ENCODE peak calls at places on chromosomes 11 and 22, in eight cellular contexts. Z, T, W, E, X, H, S and J are unnamed samples.

GRCh38 chr22:19603767-19604166 is 79.6 kb upstream of the CLDN5 start:
- DNase-seq in Z (peak), T (no peak), W (no peak), E (no peak), X (no peak), H (no peak), S (no peak), J (no peak)

GRCh38 chr11:70498976-70499801 is 100.9 kb downstream of the CTTN start:
- DNase-seq in Z (no peak), T (no peak), W (no peak), E (no peak), X (no peak), H (no peak), S (no peak), J (no peak)

GRCh38 chr11:118742304-118742703 is 48.7 kb downstream of the DDX6 start:
- DNase-seq in Z (no peak), T (no peak), W (no peak), E (no peak), X (peak), H (no peak), S (no peak), J (no peak)

GRCh38 chr22:46931414-46931813 is 169.0 kb downstream of the TBC1D22A start:
- DNase-seq in Z (peak), T (no peak), W (no peak), E (no peak), X (peak), H (peak), S (no peak), J (no peak)

GRCh38 chr11:79413258-79413657 is 27.6 kb downstream of the TENM4 start:
- DNase-seq in Z (peak), T (peak), W (no peak), E (no peak), X (peak), H (peak), S (no peak), J (peak)

GRCh38 chr22:37193629-37194191 is 5.7 kb upstream of the C1QTNF6 start:
- DNase-seq in Z (no peak), T (no peak), W (no peak), E (no peak), X (peak), H (peak), S (no peak), J (no peak)

GRCh38 chr11:47236482-47236881 is 12.1 kb downstream of the ACP2 start:
- DNase-seq in Z (no peak), T (peak), W (no peak), E (no peak), X (peak), H (no peak), S (no peak), J (no peak)

GRCh38 chr11:14112721-14113120 is 150.2 kb downstream of the SPON1 start:
- DNase-seq in Z (no peak), T (no peak), W (no peak), E (no peak), X (no peak), H (no peak), S (peak), J (no peak)

GRCh38 chr11:77497368-77497767 is 23.5 kb upstream of the PAK1 start:
- DNase-seq in Z (no peak), T (no peak), W (no peak), E (no peak), X (no peak), H (no peak), S (no peak), J (no peak)

GRCh38 chr11:21472256-21472655 is 720.6 kb upstream of the ANO5 start:
- DNase-seq in Z (no peak), T (no peak), W (no peak), E (no peak), X (no peak), H (peak), S (no peak), J (peak)

GRCh38 chr11:66547662-66548009 is 933 bp downstream of the ACTN3 start:
- DNase-seq in Z (no peak), T (no peak), W (no peak), E (no peak), X (no peak), H (no peak), S (no peak), J (no peak)

GRCh38 chr11:9072790-9073189 is 18.6 kb downstream of the SCUBE2 start:
- DNase-seq in Z (no peak), T (peak), W (no peak), E (no peak), X (no peak), H (no peak), S (no peak), J (no peak)

GRCh38 chr11:127345819-127346459 is 345.4 kb upstream of the KIRREL3 start:
- DNase-seq in Z (peak), T (peak), W (no peak), E (peak), X (peak), H (peak), S (peak), J (no peak)

GRCh38 chr11:116829525-116830183 is at the start of gene APOC3:
- DNase-seq in Z (peak), T (peak), W (no peak), E (no peak), X (peak), H (no peak), S (no peak), J (no peak)

GRCh38 chr11:100709233-100709999 is 22.3 kb downstream of the ARHGAP42 start:
- DNase-seq in Z (no peak), T (no peak), W (no peak), E (no peak), X (peak), H (peak), S (no peak), J (no peak)

GRCh38 chr11:66157182-66157864 is 87.3 kb downstream of the PACS1 start:
- DNase-seq in Z (no peak), T (no peak), W (no peak), E (no peak), X (peak), H (no peak), S (no peak), J (no peak)

GRCh38 chr11:61294717-61295595 is at the start of gene VWCE:
- DNase-seq in Z (peak), T (peak), W (peak), E (peak), X (peak), H (peak), S (peak), J (no peak)

GRCh38 chr11:109511598-109511997 is 89.6 kb downstream of the C11orf87 start:
- DNase-seq in Z (no peak), T (no peak), W (no peak), E (no peak), X (no peak), H (peak), S (no peak), J (no peak)

GRCh38 chr11:86355256-86355655 is 19.4 kb upstream of the CCDC81 start:
- DNase-seq in Z (no peak), T (no peak), W (no peak), E (no peak), X (no peak), H (no peak), S (no peak), J (no peak)

GRCh38 chr11:46658259-46658658 is 40.9 kb downstream of the ATG13 start:
- DNase-seq in Z (no peak), T (no peak), W (no peak), E (no peak), X (peak), H (no peak), S (no peak), J (no peak)

GRCh38 chr22:50286275-50286674 is 16.1 kb upstream of the MAPK11 start:
- DNase-seq in Z (no peak), T (no peak), W (no peak), E (no peak), X (no peak), H (no peak), S (no peak), J (no peak)

GRCh38 chr22:40703174-40703573 is 23.9 kb downstream of the MCHR1 start:
- DNase-seq in Z (no peak), T (no peak), W (no peak), E (no peak), X (no peak), H (no peak), S (no peak), J (no peak)

GRCh38 chr11:58675344-58676155 is 53.1 kb downstream of the CNTF start:
- DNase-seq in Z (peak), T (peak), W (peak), E (peak), X (peak), H (peak), S (peak), J (no peak)

GRCh38 chr11:117421041-117421440 is 93.4 kb downstream of the CEP164 start:
- DNase-seq in Z (no peak), T (no peak), W (no peak), E (no peak), X (no peak), H (no peak), S (no peak), J (no peak)

GRCh38 chr11:8011981-8012444 is 24.9 kb downstream of the EIF3F start:
- DNase-seq in Z (peak), T (no peak), W (no peak), E (no peak), X (peak), H (peak), S (no peak), J (no peak)

GRCh38 chr11:117870176-117870952 is 6.1 kb downstream of the FXYD6 start:
- DNase-seq in Z (peak), T (peak), W (no peak), E (no peak), X (no peak), H (peak), S (peak), J (no peak)

GRCh38 chr22:19890502-19891349 is 36.1 kb upstream of the GNB1L start:
- DNase-seq in Z (no peak), T (peak), W (no peak), E (no peak), X (no peak), H (no peak), S (no peak), J (no peak)

GRCh38 chr11:113764522-113764921 is 9.0 kb downstream of the ZW10 start:
- DNase-seq in Z (no peak), T (no peak), W (no peak), E (no peak), X (no peak), H (no peak), S (no peak), J (no peak)

GRCh38 chr11:132943325-132943736 is 589.0 kb downstream of the OPCML start:
- DNase-seq in Z (no peak), T (no peak), W (no peak), E (no peak), X (no peak), H (peak), S (no peak), J (no peak)

GRCh38 chr11:128796275-128796674 is 70.8 kb downstream of the KCNJ1 start:
- DNase-seq in Z (no peak), T (no peak), W (no peak), E (no peak), X (peak), H (peak), S (no peak), J (no peak)

GRCh38 chr22:16970446-16970845 is 37.6 kb downstream of the GAB4 start:
- DNase-seq in Z (no peak), T (no peak), W (no peak), E (no peak), X (no peak), H (no peak), S (no peak), J (no peak)

GRCh38 chr22:29306830-29307657 is 594 bp downstream of the GAS2L1 start:
- DNase-seq in Z (peak), T (peak), W (peak), E (peak), X (peak), H (peak), S (peak), J (no peak)
- TF ChIP-seq CTCF in Z (no peak), T (peak), W (no peak), E (no peak), X (no peak), H (no peak), S (peak), J (no peak)

GRCh38 chr22:49052023-49052538 is 775.6 kb downstream of the BRD1 start:
- DNase-seq in Z (no peak), T (no peak), W (peak), E (no peak), X (no peak), H (no peak), S (no peak), J (no peak)
- H3K4me3 ChIP-seq in Z (no peak), T (no peak), W (peak), E (peak), X (no peak), H (no peak), S (peak), J (peak)

DNA sequence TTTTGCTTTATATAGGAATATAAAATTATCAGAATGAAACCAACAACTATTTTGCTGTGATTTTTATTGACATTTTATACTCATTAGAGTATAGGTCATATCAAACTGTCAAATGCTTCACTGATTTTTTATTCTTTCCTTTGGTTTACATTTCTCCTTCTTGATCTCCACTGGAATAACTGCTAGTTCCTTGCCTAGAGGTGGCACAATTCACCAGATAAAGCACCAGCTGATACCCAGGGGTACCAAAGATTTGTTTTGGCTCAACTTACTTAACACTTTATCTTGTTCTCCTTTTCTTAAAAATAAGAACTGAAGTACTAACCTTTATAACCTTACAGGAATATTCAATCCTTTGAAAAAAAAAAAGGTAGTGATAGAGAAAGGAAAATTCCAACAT is 725.1 kb upstream of the CHORDC1 start:
- DNase-seq in Z (no peak), T (no peak), W (no peak), E (no peak), X (no peak), H (no peak), S (no peak), J (no peak)
- TF ChIP-seq CTCF in Z (no peak), T (no peak), W (no peak), E (no peak), X (no peak), H (no peak), S (no peak), J (peak)

DNA sequence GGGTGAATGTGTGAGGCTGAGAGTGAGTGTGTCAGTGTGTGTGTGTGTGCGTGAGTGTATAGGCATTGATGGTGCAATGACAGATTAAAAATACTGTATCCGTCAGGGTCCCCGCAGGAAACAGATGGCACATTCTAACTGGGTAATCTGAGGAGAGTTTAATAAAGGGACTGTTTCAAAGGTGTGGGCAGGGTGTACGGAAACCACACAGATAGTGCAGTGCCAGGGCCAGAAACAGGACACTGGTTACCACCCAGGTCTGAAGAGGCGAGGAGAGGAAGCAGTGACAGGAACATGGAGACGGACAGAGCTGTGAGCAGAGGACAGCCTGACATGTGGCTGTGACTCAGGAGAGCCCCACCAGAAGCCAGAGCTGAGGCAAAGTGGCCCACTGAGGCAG is 16.5 kb downstream of the P2RX3 start:
- DNase-seq in Z (no peak), T (no peak), W (no peak), E (no peak), X (no peak), H (no peak), S (no peak), J (no peak)
- H3K4me3 ChIP-seq in Z (no peak), T (no peak), W (no peak), E (no peak), X (no peak), H (no peak), S (no peak), J (no peak)

GRCh38 chr22:42270512-42271190 is at the start of gene TCF20:
- DNase-seq in Z (peak), T (peak), W (peak), E (peak), X (peak), H (peak), S (peak), J (no peak)

GRCh38 chr22:42268852-42269406 is 1.5 kb downstream of the TCF20 start:
- DNase-seq in Z (no peak), T (peak), W (no peak), E (no peak), X (no peak), H (no peak), S (no peak), J (no peak)

GRCh38 chr22:42270178-42270511 is 308 bp downstream of the TCF20 start:
- DNase-seq in Z (no peak), T (no peak), W (no peak), E (no peak), X (no peak), H (no peak), S (no peak), J (no peak)

GRCh38 chr22:42271191-42271813 is 849 bp upstream of the TCF20 start:
- DNase-seq in Z (no peak), T (no peak), W (no peak), E (no peak), X (no peak), H (no peak), S (no peak), J (no peak)

GRCh38 chr22:42269407-42270177 is 861 bp downstream of the TCF20 start:
- DNase-seq in Z (peak), T (peak), W (peak), E (peak), X (peak), H (peak), S (peak), J (no peak)
- TF ChIP-seq CTCF in Z (no peak), T (no peak), W (peak), E (no peak), X (no peak), H (no peak), S (no peak), J (no peak)

DNA sequence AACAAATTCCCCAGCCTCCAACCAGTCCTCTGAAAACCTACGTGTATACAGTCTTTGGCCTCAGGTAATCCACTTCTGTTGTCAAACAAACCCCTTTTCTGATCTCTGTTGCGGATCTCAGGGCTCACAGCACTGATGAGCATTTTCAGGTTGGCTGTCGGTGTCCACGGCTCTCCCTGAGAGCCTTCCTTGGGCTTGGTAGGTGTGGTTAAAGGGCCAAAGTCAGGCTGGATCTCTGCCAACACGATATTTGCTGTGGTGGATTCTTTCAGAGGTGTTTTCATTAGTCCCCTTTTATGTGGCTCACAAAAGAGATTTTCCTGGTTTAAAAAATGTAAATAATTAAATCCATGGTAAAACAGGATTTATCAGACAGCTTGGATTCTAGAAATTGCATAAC is 2.9 kb downstream of the E2F8 start:
- DNase-seq in Z (peak), T (no peak), W (no peak), E (no peak), X (no peak), H (no peak), S (no peak), J (no peak)
- H3K4me3 ChIP-seq in Z (no peak), T (no peak), W (no peak), E (no peak), X (no peak), H (no peak), S (no peak), J (no peak)

GRCh38 chr11:123434262-123434661 is 4.2 kb downstream of the GRAMD1B start:
- DNase-seq in Z (no peak), T (peak), W (no peak), E (no peak), X (peak), H (no peak), S (no peak), J (no peak)
- TF ChIP-seq CTCF in Z (peak), T (peak), W (peak), E (no peak), X (peak), H (no peak), S (no peak), J (peak)

DNA sequence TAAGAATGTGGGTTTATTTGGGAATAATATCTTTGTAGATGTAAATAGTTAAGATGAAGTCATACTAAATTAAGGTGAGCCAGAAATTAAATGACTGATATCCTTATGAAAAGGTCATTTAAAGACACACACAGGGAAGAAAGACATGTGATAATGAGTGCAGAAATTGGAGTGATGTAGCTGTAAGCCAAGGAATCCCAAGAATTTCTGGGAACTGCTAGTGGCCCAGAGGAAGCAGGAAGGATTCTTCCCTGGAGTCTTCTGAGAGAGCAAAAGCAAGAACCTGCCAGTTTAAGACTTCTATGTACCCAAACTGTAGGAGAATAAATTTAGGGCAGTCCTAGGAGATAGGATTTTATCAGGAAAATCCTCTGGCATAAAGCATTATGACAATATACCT is 66.9 kb downstream of the LRRC4C start:
- DNase-seq in Z (no peak), T (no peak), W (no peak), E (no peak), X (no peak), H (no peak), S (no peak), J (no peak)
- H3K4me3 ChIP-seq in Z (no peak), T (no peak), W (no peak), E (no peak), X (no peak), H (no peak), S (no peak), J (no peak)